ENCODE peak calls at places on chromosomes 1 and 21, in nine cellular contexts. Z is cardiac muscle cell, E is upper lobe of left lung, D is dorsolateral prefrontal cortex, J is colonic mucosa, X is suprapubic skin, C is tibial artery, U is right lobe of liver, L is esophagus squamous epithelium. F is an unnamed sample.
A peak's percentile ranks its signal among the peaks of the same experiment; 100 is the strongest.

GRCh38 chr1:91308544-91308943 is 96.1 kb downstream of the HFM1 start:
- DNase-seq in C (no peak), L (no peak), X (no peak), J (no peak), Z (no peak), D (no peak), U (no peak), E (no peak), F (no peak)

GRCh38 chr1:99728494-99729235 is 37.8 kb downstream of the FRRS1 start:
- DNase-seq in U (no peak), L (no peak), E (no peak), Z (peak; percentile 61), J (no peak), X (no peak), D (no peak), C (no peak), F (peak; percentile 51)

GRCh38 chr1:202155478-202156021 is 4.9 kb downstream of the PTPN7 start:
- DNase-seq in Z (no peak), J (peak; percentile 72), U (peak; percentile 74), D (no peak), X (no peak), L (no peak), C (no peak), E (peak; percentile 75), F (peak; percentile 17)

GRCh38 chr1:148385371-148386030 is 97.6 kb downstream of the PPIAL4G start:
- DNase-seq in J (no peak), U (no peak), Z (no peak), C (no peak), L (no peak), E (no peak), D (no peak), X (no peak), F (no peak)

GRCh38 chr1:196361112-196361714 is 247.0 kb downstream of the KCNT2 start:
- DNase-seq in C (no peak), U (peak; percentile 55), L (no peak), X (no peak), Z (peak; percentile 11), D (no peak), E (no peak), J (no peak), F (peak; percentile 3)

GRCh38 chr1:117166076-117166475 is 44.5 kb upstream of the TRIM45 start:
- DNase-seq in E (peak; percentile 49), X (no peak), C (no peak), L (no peak), J (no peak), U (no peak), D (no peak), Z (peak; percentile 19), F (peak; percentile 65)

GRCh38 chr1:205504311-205505075 is at the start of gene CDK18:
- DNase-seq in X (no peak), D (peak; percentile 94), U (peak; percentile 89), E (peak; percentile 91), C (peak; percentile 69), J (peak; percentile 95), L (no peak), Z (peak; percentile 75), F (no peak)

GRCh38 chr1:95829581-95829980 is 595.6 kb downstream of the RWDD3 start:
- DNase-seq in Z (no peak), E (no peak), C (no peak), X (no peak), D (no peak), L (no peak), U (no peak), J (no peak), F (no peak)

GRCh38 chr21:45593162-45594022 is 50.1 kb upstream of the PCBP3 start:
- DNase-seq in J (no peak), U (no peak), L (no peak), Z (no peak), C (no peak), E (no peak), X (peak; percentile 44), D (no peak), F (no peak)

GRCh38 chr21:45598109-45598508 is 45.4 kb upstream of the PCBP3 start:
- DNase-seq in J (no peak), X (no peak), D (no peak), U (peak; percentile 42), Z (no peak), C (no peak), L (no peak), E (no peak), F (no peak)

GRCh38 chr21:45594721-45595489 is 48.6 kb upstream of the PCBP3 start:
- DNase-seq in C (no peak), J (no peak), D (no peak), E (no peak), X (peak; percentile 49), L (no peak), Z (no peak), U (no peak), F (no peak)

GRCh38 chr21:45596704-45597318 is 46.7 kb upstream of the PCBP3 start:
- DNase-seq in L (no peak), J (peak; percentile 83), X (peak; percentile 70), E (peak; percentile 83), D (peak; percentile 63), C (peak; percentile 44), U (peak; percentile 86), Z (peak; percentile 49), F (peak; percentile 31)

DNA sequence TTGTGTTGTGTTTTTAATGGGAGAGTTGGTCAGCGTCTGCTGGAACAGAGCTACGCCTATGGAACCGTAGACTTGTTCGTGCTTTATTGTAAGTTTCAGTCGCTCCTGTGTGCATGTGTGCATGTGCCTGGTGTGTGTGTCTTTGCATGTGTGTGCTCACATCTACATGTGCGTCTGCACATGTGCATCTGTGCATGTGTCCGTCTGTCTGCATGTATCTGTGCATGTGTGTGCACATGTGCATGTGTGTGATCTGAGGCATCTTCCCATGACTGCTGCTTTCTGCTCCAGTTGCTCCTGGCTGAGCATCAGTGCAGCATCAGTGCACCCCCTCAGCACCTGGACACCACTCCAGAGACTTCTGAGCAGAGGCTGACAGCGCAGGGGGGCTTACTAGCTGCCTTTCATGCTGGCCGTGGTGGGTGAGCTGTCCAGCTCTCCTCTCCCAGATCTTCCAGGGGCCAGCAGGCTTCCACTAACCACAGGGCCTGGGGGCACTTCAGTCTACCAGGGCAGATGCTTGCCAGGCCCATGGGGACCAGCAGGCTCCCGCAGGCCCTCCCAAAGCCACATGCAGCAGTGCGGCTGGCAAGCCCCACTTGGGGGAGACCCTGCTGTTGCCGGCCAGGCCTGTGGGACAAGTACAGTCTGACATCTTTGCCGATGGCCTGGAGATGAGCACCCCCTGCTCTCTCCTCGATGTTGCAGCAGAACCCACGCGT is 47.8 kb upstream of the PCBP3 start:
- DNase-seq in L (no peak), U (no peak), Z (no peak), J (no peak), E (no peak), C (no peak), X (peak; percentile 50), D (no peak), F (no peak)
- H3K27me3 ChIP-seq in L (no peaks in the 10 kb centered on the region), U (no peaks in the 10 kb centered on the region), Z (no peaks in the 10 kb centered on the region), J (no peaks in the 10 kb centered on the region), E (no peaks in the 10 kb centered on the region), C (peaks cover 76% of the 10 kb centered on the region), X (peaks cover 33% of the 10 kb centered on the region), D (peaks cover 50% of the 10 kb centered on the region), F (no peaks in the 10 kb centered on the region)

GRCh38 chr1:6279066-6279465 is 18.2 kb upstream of the GPR153 start:
- DNase-seq in X (no peak), U (no peak), C (no peak), D (no peak), Z (no peak), J (no peak), E (no peak), L (no peak), F (no peak)

GRCh38 chr1:6282577-6283270 is 21.8 kb upstream of the GPR153 start:
- DNase-seq in D (no peak), E (no peak), C (no peak), L (no peak), Z (no peak), J (no peak), U (no peak), X (no peak), F (no peak)

GRCh38 chr1:6281511-6282402 is 20.9 kb upstream of the GPR153 start:
- DNase-seq in D (no peak), C (no peak), L (no peak), J (peak; percentile 70), X (no peak), E (no peak), Z (no peak), U (no peak), F (no peak)

GRCh38 chr1:6279721-6280383 is 19.0 kb upstream of the GPR153 start:
- DNase-seq in L (no peak), U (no peak), D (no peak), Z (no peak), X (no peak), E (no peak), J (no peak), C (no peak), F (no peak)

GRCh38 chr1:6280761-6281451 is 20.0 kb upstream of the GPR153 start:
- DNase-seq in C (no peak), L (no peak), E (no peak), Z (peak; percentile 18), X (no peak), J (no peak), D (no peak), U (peak; percentile 58), F (no peak)
- TF ChIP-seq CTCF in C (no peak), L (peak; percentile 20), E (peak; percentile 11), Z (peak; percentile 28), X (no peak), J (no peak), D (peak; percentile 46), U (peak; percentile 41), F (peak; percentile 69)

GRCh38 chr21:41835711-41836154 is 43.4 kb downstream of the PRDM15 start:
- DNase-seq in U (no peak), L (no peak), X (no peak), C (no peak), Z (no peak), J (no peak), E (no peak), D (no peak), F (no peak)

GRCh38 chr21:41836166-41837015 is 42.8 kb downstream of the PRDM15 start:
- DNase-seq in L (no peak), X (no peak), C (no peak), D (no peak), Z (no peak), J (no peak), E (no peak), U (no peak), F (no peak)

GRCh38 chr21:41839387-41840000 is 39.6 kb downstream of the PRDM15 start:
- DNase-seq in U (no peak), C (no peak), X (no peak), D (no peak), Z (no peak), L (no peak), J (no peak), E (no peak), F (no peak)

GRCh38 chr21:41834926-41835663 is 44.0 kb downstream of the PRDM15 start:
- DNase-seq in L (no peak), E (no peak), J (no peak), C (no peak), Z (no peak), D (no peak), X (no peak), U (no peak), F (no peak)

GRCh38 chr21:41837756-41838297 is 41.3 kb downstream of the PRDM15 start:
- DNase-seq in L (no peak), U (no peak), X (no peak), J (no peak), D (no peak), E (no peak), Z (no peak), C (no peak), F (no peak)
- H3K27me3 ChIP-seq in L (no peaks in the 10 kb centered on the region), U (no peaks in the 10 kb centered on the region), X (no peaks in the 10 kb centered on the region), J (no peaks in the 10 kb centered on the region), D (no peaks in the 10 kb centered on the region), E (no peaks in the 10 kb centered on the region), Z (no peaks in the 10 kb centered on the region), C (no peaks in the 10 kb centered on the region), F (no peaks in the 10 kb centered on the region)

DNA sequence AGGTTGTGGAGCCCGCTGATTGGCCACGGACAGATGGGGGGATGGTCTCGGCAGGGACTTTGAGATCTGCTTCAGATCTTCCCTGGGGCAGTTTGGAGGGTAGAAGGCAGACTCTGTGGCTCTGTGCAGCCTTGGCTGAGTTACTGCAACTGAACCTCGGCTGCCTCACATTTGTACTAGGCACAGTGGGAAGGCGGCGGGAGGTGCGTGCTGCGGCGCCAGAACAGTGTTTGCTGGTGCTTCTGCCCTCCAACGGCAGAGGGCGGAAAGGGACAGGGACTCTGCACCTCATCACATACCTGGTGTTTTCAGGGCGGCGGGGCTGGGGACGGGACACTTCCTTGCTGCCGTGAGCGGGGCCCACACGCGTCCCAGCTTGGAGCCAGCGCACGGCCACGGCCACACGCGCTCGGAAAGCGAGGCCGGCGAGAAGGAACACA is 26.2 kb downstream of the SLC66A1 start:
- DNase-seq in J (peak; percentile 47), L (no peak), Z (no peak), X (no peak), D (no peak), C (no peak), U (peak; percentile 88), E (no peak), F (no peak)
- TF ChIP-seq CTCF in J (no peak), L (no peak), Z (peak; percentile 7), X (peak; percentile 20), D (no peak), C (no peak), U (peak; percentile 57), E (no peak), F (peak; percentile 56)

F was measured in brain microvascular endothelial cell.